ENCODE peak calls at places on chromosomes 13 and 19, in four cellular contexts. Y, H, L and A are unnamed samples.

GRCh38 chr19:1389033-1389940 is 5.6 kb downstream of the NDUFS7 start:
- DNase-seq in H (no peak), L (no peak), Y (no peak), A (no peak)

GRCh38 chr13:94595006-94595942 is 678 bp downstream of the TGDS start:
- DNase-seq in Y (no peak), L (no peak), H (peak), A (no peak)

GRCh38 chr19:33868076-33868735 is 71.5 kb downstream of the KCTD15 start:
- DNase-seq in L (no peak), Y (no peak), H (no peak), A (no peak)

GRCh38 chr19:19203012-19203856 is at the start of gene NR2C2AP:
- DNase-seq in L (peak), H (peak), Y (peak), A (peak)

GRCh38 chr19:58182989-58183821 is at the start of gene ZNF274:
- DNase-seq in L (peak), H (peak), Y (peak), A (peak)

GRCh38 chr19:35430382-35431146 is 17.5 kb upstream of the FFAR2 start:
- DNase-seq in L (no peak), Y (no peak), H (no peak), A (no peak)

GRCh38 chr13:25423831-25424230 is 52.1 kb downstream of the ATP8A2 start:
- DNase-seq in L (no peak), Y (no peak), H (no peak), A (no peak)

GRCh38 chr19:11204943-11205349 is 7.6 kb upstream of the KANK2 start:
- DNase-seq in Y (no peak), L (no peak), H (no peak), A (no peak)

GRCh38 chr19:31629936-31630335 is 280.7 kb upstream of the TSHZ3 start:
- DNase-seq in L (no peak), H (no peak), Y (no peak), A (no peak)

GRCh38 chr19:48424694-48425219 is 21.0 kb upstream of the GRWD1 start:
- DNase-seq in Y (no peak), H (no peak), L (no peak), A (no peak)

GRCh38 chr19:16714702-16715294 is 4.8 kb upstream of the NWD1 start:
- DNase-seq in Y (no peak), L (no peak), H (peak), A (no peak)

GRCh38 chr13:24630851-24631341 is 49.3 kb upstream of the ATP12A start:
- DNase-seq in Y (no peak), H (no peak), L (no peak), A (no peak)

GRCh38 chr13:98214707-98215106 is 37.6 kb upstream of the RNF113B start:
- DNase-seq in H (no peak), L (no peak), Y (no peak), A (no peak)

GRCh38 chr19:55069137-55069858 is 6.3 kb upstream of the RDH13 start:
- DNase-seq in H (no peak), Y (no peak), L (no peak), A (no peak)

GRCh38 chr19:11694533-11695439 is 44.0 kb downstream of the ZNF823 start:
- DNase-seq in Y (peak), H (peak), L (peak), A (peak)

GRCh38 chr19:35118268-35119026 is 2.8 kb downstream of the FXYD3 start:
- DNase-seq in Y (no peak), L (no peak), H (no peak), A (no peak)

GRCh38 chr19:13437919-13438618 is 68.2 kb downstream of the CACNA1A start:
- DNase-seq in L (no peak), H (no peak), Y (no peak), A (no peak)

GRCh38 chr19:852136-853013 is at the start of gene ELANE:
- DNase-seq in L (no peak), Y (no peak), H (no peak), A (no peak)

GRCh38 chr19:44521370-44521769 is 8.1 kb downstream of the CEACAM20 start:
- DNase-seq in L (no peak), Y (no peak), H (no peak), A (no peak)

GRCh38 chr19:16920816-16921529 is 32.2 kb downstream of the F2RL3 start:
- DNase-seq in Y (peak), L (no peak), H (no peak), A (no peak)

GRCh38 chr13:42028113-42028799 is 20.2 kb upstream of the DGKH start:
- DNase-seq in L (no peak), Y (no peak), H (no peak), A (no peak)

GRCh38 chr13:40517486-40518311 is 148.7 kb downstream of the FOXO1 start:
- DNase-seq in L (no peak), H (no peak), Y (no peak), A (no peak)

GRCh38 chr13:73599232-73600128 is 534.7 kb downstream of the KLF12 start:
- DNase-seq in L (no peak), Y (no peak), H (no peak), A (no peak)

GRCh38 chr19:39599116-39599515 is 3.2 kb upstream of the LGALS13 start:
- DNase-seq in L (no peak), Y (no peak), H (peak), A (no peak)

GRCh38 chr19:51552996-51553725 is 17.9 kb upstream of the ZNF175 start:
- DNase-seq in L (no peak), Y (peak), H (peak), A (no peak)

GRCh38 chr19:55210120-55210493 is 806 bp upstream of the PTPRH start:
- DNase-seq in Y (peak), H (no peak), L (no peak), A (no peak)

GRCh38 chr19:46346821-46347571 is at the start of gene PPP5C:
- DNase-seq in H (peak), L (peak), Y (peak), A (peak)